ENCODE peak calls at places on chromosomes 16 and 17, in eight cellular contexts. One of them, this sample, is unnamed.

GRCh38 chr17:71033336-71033735 is 864.0 kb downstream of the KCNJ2 start:
- DNase-seq in anterior cingulate cortex: no peak
- DNase-seq in left ventricle myocardium superior: no peak
- DNase-seq in WTC11: peak
- DNase-seq in SK-MEL-5: no peak
- DNase-seq in activated gamma-delta T cell treated with anti-CD3 and anti-CD28 coated beads, Interleukin-2, amount 50 U/mL, for 16 hours: no peak
- DNase-seq in progenitor cell of endocrine pancreas: no peak
- DNase-seq in CD8-positive, alpha-beta T cell: no peak
- DNase-seq in this sample: no peak

GRCh38 chr17:39929657-39930407 is 2.3 kb downstream of the LRRC3C start:
- DNase-seq in anterior cingulate cortex: no peak
- DNase-seq in left ventricle myocardium superior: no peak
- DNase-seq in WTC11: no peak
- DNase-seq in SK-MEL-5: no peak
- DNase-seq in activated gamma-delta T cell treated with anti-CD3 and anti-CD28 coated beads, Interleukin-2, amount 50 U/mL, for 16 hours: no peak
- DNase-seq in progenitor cell of endocrine pancreas: no peak
- DNase-seq in CD8-positive, alpha-beta T cell: no peak
- DNase-seq in this sample: peak

GRCh38 chr17:73166731-73167581 is 2.1 kb downstream of the SSTR2 start:
- DNase-seq in anterior cingulate cortex: no peak
- DNase-seq in left ventricle myocardium superior: no peak
- DNase-seq in WTC11: no peak
- DNase-seq in SK-MEL-5: no peak
- DNase-seq in activated gamma-delta T cell treated with anti-CD3 and anti-CD28 coated beads, Interleukin-2, amount 50 U/mL, for 16 hours: no peak
- DNase-seq in progenitor cell of endocrine pancreas: no peak
- DNase-seq in CD8-positive, alpha-beta T cell: no peak
- DNase-seq in this sample: no peak

GRCh38 chr17:82703036-82703745 is 4.7 kb upstream of the RAB40B start:
- DNase-seq in anterior cingulate cortex: no peak
- DNase-seq in left ventricle myocardium superior: no peak
- DNase-seq in WTC11: no peak
- DNase-seq in SK-MEL-5: no peak
- DNase-seq in activated gamma-delta T cell treated with anti-CD3 and anti-CD28 coated beads, Interleukin-2, amount 50 U/mL, for 16 hours: no peak
- DNase-seq in progenitor cell of endocrine pancreas: no peak
- DNase-seq in CD8-positive, alpha-beta T cell: no peak
- DNase-seq in this sample: no peak

GRCh38 chr17:14301279-14301760 is 439 bp downstream of the HS3ST3B1 start:
- DNase-seq in anterior cingulate cortex: no peak
- DNase-seq in left ventricle myocardium superior: peak
- DNase-seq in WTC11: no peak
- DNase-seq in SK-MEL-5: no peak
- DNase-seq in activated gamma-delta T cell treated with anti-CD3 and anti-CD28 coated beads, Interleukin-2, amount 50 U/mL, for 16 hours: no peak
- DNase-seq in progenitor cell of endocrine pancreas: no peak
- DNase-seq in CD8-positive, alpha-beta T cell: no peak
- DNase-seq in this sample: no peak

GRCh38 chr16:26765087-26765486 is 301.6 kb upstream of the C16orf82 start:
- DNase-seq in anterior cingulate cortex: no peak
- DNase-seq in left ventricle myocardium superior: no peak
- DNase-seq in WTC11: peak
- DNase-seq in SK-MEL-5: peak
- DNase-seq in activated gamma-delta T cell treated with anti-CD3 and anti-CD28 coated beads, Interleukin-2, amount 50 U/mL, for 16 hours: no peak
- DNase-seq in progenitor cell of endocrine pancreas: no peak
- DNase-seq in CD8-positive, alpha-beta T cell: no peak
- DNase-seq in this sample: no peak

GRCh38 chr17:81476097-81476496 is 36.5 kb downstream of the ACTG1 start:
- DNase-seq in anterior cingulate cortex: no peak
- DNase-seq in left ventricle myocardium superior: no peak
- DNase-seq in WTC11: no peak
- DNase-seq in SK-MEL-5: no peak
- DNase-seq in activated gamma-delta T cell treated with anti-CD3 and anti-CD28 coated beads, Interleukin-2, amount 50 U/mL, for 16 hours: no peak
- DNase-seq in progenitor cell of endocrine pancreas: no peak
- DNase-seq in CD8-positive, alpha-beta T cell: no peak
- DNase-seq in this sample: no peak

GRCh38 chr17:8126306-8127066 is 2.6 kb upstream of the HES7 start:
- DNase-seq in anterior cingulate cortex: no peak
- DNase-seq in left ventricle myocardium superior: peak
- DNase-seq in WTC11: peak
- DNase-seq in SK-MEL-5: peak
- DNase-seq in activated gamma-delta T cell treated with anti-CD3 and anti-CD28 coated beads, Interleukin-2, amount 50 U/mL, for 16 hours: no peak
- DNase-seq in progenitor cell of endocrine pancreas: no peak
- DNase-seq in CD8-positive, alpha-beta T cell: no peak
- DNase-seq in this sample: no peak

GRCh38 chr17:51046527-51047384 is 73.9 kb downstream of the SPAG9 start:
- DNase-seq in anterior cingulate cortex: peak
- DNase-seq in left ventricle myocardium superior: peak
- DNase-seq in WTC11: peak
- DNase-seq in SK-MEL-5: peak
- DNase-seq in activated gamma-delta T cell treated with anti-CD3 and anti-CD28 coated beads, Interleukin-2, amount 50 U/mL, for 16 hours: no peak
- DNase-seq in progenitor cell of endocrine pancreas: peak
- DNase-seq in CD8-positive, alpha-beta T cell: no peak
- DNase-seq in this sample: peak

GRCh38 chr17:7328840-7329359 is at the start of gene NEURL4:
- DNase-seq in anterior cingulate cortex: no peak
- DNase-seq in left ventricle myocardium superior: no peak
- DNase-seq in WTC11: peak
- DNase-seq in SK-MEL-5: peak
- DNase-seq in activated gamma-delta T cell treated with anti-CD3 and anti-CD28 coated beads, Interleukin-2, amount 50 U/mL, for 16 hours: no peak
- DNase-seq in progenitor cell of endocrine pancreas: peak
- DNase-seq in CD8-positive, alpha-beta T cell: no peak
- DNase-seq in this sample: no peak

GRCh38 chr17:63962298-63962744 is 10.4 kb downstream of the SCN4A start:
- DNase-seq in anterior cingulate cortex: no peak
- DNase-seq in left ventricle myocardium superior: no peak
- DNase-seq in WTC11: no peak
- DNase-seq in SK-MEL-5: no peak
- DNase-seq in activated gamma-delta T cell treated with anti-CD3 and anti-CD28 coated beads, Interleukin-2, amount 50 U/mL, for 16 hours: no peak
- DNase-seq in progenitor cell of endocrine pancreas: no peak
- DNase-seq in CD8-positive, alpha-beta T cell: no peak
- DNase-seq in this sample: no peak

GRCh38 chr16:53159781-53160436 is 105.1 kb downstream of the CHD9 start:
- DNase-seq in anterior cingulate cortex: no peak
- DNase-seq in left ventricle myocardium superior: no peak
- DNase-seq in WTC11: no peak
- DNase-seq in SK-MEL-5: peak
- DNase-seq in activated gamma-delta T cell treated with anti-CD3 and anti-CD28 coated beads, Interleukin-2, amount 50 U/mL, for 16 hours: no peak
- DNase-seq in progenitor cell of endocrine pancreas: no peak
- DNase-seq in CD8-positive, alpha-beta T cell: no peak
- DNase-seq in this sample: peak

GRCh38 chr17:80963812-80964211 is 27.8 kb upstream of the CHMP6 start:
- DNase-seq in anterior cingulate cortex: no peak
- DNase-seq in left ventricle myocardium superior: no peak
- DNase-seq in WTC11: no peak
- DNase-seq in SK-MEL-5: no peak
- DNase-seq in activated gamma-delta T cell treated with anti-CD3 and anti-CD28 coated beads, Interleukin-2, amount 50 U/mL, for 16 hours: no peak
- DNase-seq in progenitor cell of endocrine pancreas: no peak
- DNase-seq in CD8-positive, alpha-beta T cell: no peak
- DNase-seq in this sample: no peak

GRCh38 chr17:57874434-57875108 is 24.7 kb upstream of the MRPS23 start:
- DNase-seq in anterior cingulate cortex: peak
- DNase-seq in left ventricle myocardium superior: peak
- DNase-seq in WTC11: peak
- DNase-seq in SK-MEL-5: no peak
- DNase-seq in activated gamma-delta T cell treated with anti-CD3 and anti-CD28 coated beads, Interleukin-2, amount 50 U/mL, for 16 hours: no peak
- DNase-seq in progenitor cell of endocrine pancreas: no peak
- DNase-seq in CD8-positive, alpha-beta T cell: no peak
- DNase-seq in this sample: peak

GRCh38 chr17:7881655-7882054 is 6.9 kb upstream of the CHD3 start:
- DNase-seq in anterior cingulate cortex: peak
- DNase-seq in left ventricle myocardium superior: no peak
- DNase-seq in WTC11: no peak
- DNase-seq in SK-MEL-5: no peak
- DNase-seq in activated gamma-delta T cell treated with anti-CD3 and anti-CD28 coated beads, Interleukin-2, amount 50 U/mL, for 16 hours: no peak
- DNase-seq in progenitor cell of endocrine pancreas: no peak
- DNase-seq in CD8-positive, alpha-beta T cell: no peak
- DNase-seq in this sample: no peak

GRCh38 chr16:85750827-85751641 is at the start of gene C16orf74:
- DNase-seq in anterior cingulate cortex: no peak
- DNase-seq in left ventricle myocardium superior: peak
- DNase-seq in WTC11: peak
- DNase-seq in SK-MEL-5: peak
- DNase-seq in activated gamma-delta T cell treated with anti-CD3 and anti-CD28 coated beads, Interleukin-2, amount 50 U/mL, for 16 hours: no peak
- DNase-seq in progenitor cell of endocrine pancreas: no peak
- DNase-seq in CD8-positive, alpha-beta T cell: no peak
- DNase-seq in this sample: peak

GRCh38 chr16:48318630-48319029 is 66.6 kb downstream of the SIAH1 start:
- DNase-seq in anterior cingulate cortex: peak
- DNase-seq in left ventricle myocardium superior: no peak
- DNase-seq in WTC11: peak
- DNase-seq in SK-MEL-5: no peak
- DNase-seq in activated gamma-delta T cell treated with anti-CD3 and anti-CD28 coated beads, Interleukin-2, amount 50 U/mL, for 16 hours: no peak
- DNase-seq in progenitor cell of endocrine pancreas: no peak
- DNase-seq in CD8-positive, alpha-beta T cell: no peak
- DNase-seq in this sample: peak

GRCh38 chr17:65027305-65027704 is 29.2 kb downstream of the GNA13 start:
- DNase-seq in anterior cingulate cortex: no peak
- DNase-seq in left ventricle myocardium superior: no peak
- DNase-seq in WTC11: peak
- DNase-seq in SK-MEL-5: peak
- DNase-seq in activated gamma-delta T cell treated with anti-CD3 and anti-CD28 coated beads, Interleukin-2, amount 50 U/mL, for 16 hours: no peak
- DNase-seq in progenitor cell of endocrine pancreas: no peak
- DNase-seq in CD8-positive, alpha-beta T cell: no peak
- DNase-seq in this sample: peak

GRCh38 chr16:67844441-67844840 is 2.3 kb upstream of the NUTF2 start:
- DNase-seq in anterior cingulate cortex: no peak
- DNase-seq in left ventricle myocardium superior: no peak
- DNase-seq in WTC11: no peak
- DNase-seq in SK-MEL-5: no peak
- DNase-seq in activated gamma-delta T cell treated with anti-CD3 and anti-CD28 coated beads, Interleukin-2, amount 50 U/mL, for 16 hours: no peak
- DNase-seq in progenitor cell of endocrine pancreas: no peak
- DNase-seq in CD8-positive, alpha-beta T cell: no peak
- DNase-seq in this sample: peak

GRCh38 chr17:34401165-34401564 is 38.1 kb upstream of the CCL1 start:
- DNase-seq in anterior cingulate cortex: no peak
- DNase-seq in left ventricle myocardium superior: no peak
- DNase-seq in WTC11: no peak
- DNase-seq in SK-MEL-5: no peak
- DNase-seq in activated gamma-delta T cell treated with anti-CD3 and anti-CD28 coated beads, Interleukin-2, amount 50 U/mL, for 16 hours: no peak
- DNase-seq in progenitor cell of endocrine pancreas: no peak
- DNase-seq in CD8-positive, alpha-beta T cell: no peak
- DNase-seq in this sample: no peak

GRCh38 chr17:40311575-40311974 is 2.6 kb downstream of the RARA start:
- DNase-seq in anterior cingulate cortex: no peak
- DNase-seq in left ventricle myocardium superior: peak
- DNase-seq in WTC11: peak
- DNase-seq in SK-MEL-5: no peak
- DNase-seq in activated gamma-delta T cell treated with anti-CD3 and anti-CD28 coated beads, Interleukin-2, amount 50 U/mL, for 16 hours: no peak
- DNase-seq in progenitor cell of endocrine pancreas: no peak
- DNase-seq in CD8-positive, alpha-beta T cell: no peak
- DNase-seq in this sample: no peak

GRCh38 chr17:56153215-56153614 is at the start of gene ANKFN1:
- DNase-seq in anterior cingulate cortex: peak
- DNase-seq in left ventricle myocardium superior: no peak
- DNase-seq in WTC11: no peak
- DNase-seq in SK-MEL-5: no peak
- DNase-seq in activated gamma-delta T cell treated with anti-CD3 and anti-CD28 coated beads, Interleukin-2, amount 50 U/mL, for 16 hours: no peak
- DNase-seq in progenitor cell of endocrine pancreas: no peak
- DNase-seq in CD8-positive, alpha-beta T cell: no peak
- DNase-seq in this sample: no peak

GRCh38 chr16:29230671-29231091 is 175.8 kb downstream of the NPIPB11 start:
- DNase-seq in anterior cingulate cortex: no peak
- DNase-seq in left ventricle myocardium superior: no peak
- DNase-seq in WTC11: peak
- DNase-seq in SK-MEL-5: no peak
- DNase-seq in activated gamma-delta T cell treated with anti-CD3 and anti-CD28 coated beads, Interleukin-2, amount 50 U/mL, for 16 hours: no peak
- DNase-seq in progenitor cell of endocrine pancreas: no peak
- DNase-seq in CD8-positive, alpha-beta T cell: no peak
- DNase-seq in this sample: no peak

GRCh38 chr17:61732169-61732568 is 131.2 kb downstream of the BRIP1 start:
- DNase-seq in anterior cingulate cortex: no peak
- DNase-seq in left ventricle myocardium superior: no peak
- DNase-seq in WTC11: no peak
- DNase-seq in SK-MEL-5: no peak
- DNase-seq in activated gamma-delta T cell treated with anti-CD3 and anti-CD28 coated beads, Interleukin-2, amount 50 U/mL, for 16 hours: no peak
- DNase-seq in progenitor cell of endocrine pancreas: no peak
- DNase-seq in CD8-positive, alpha-beta T cell: no peak
- DNase-seq in this sample: no peak

GRCh38 chr16:23869052-23869451 is 33.3 kb downstream of the PRKCB start:
- DNase-seq in anterior cingulate cortex: no peak
- DNase-seq in left ventricle myocardium superior: no peak
- DNase-seq in WTC11: no peak
- DNase-seq in SK-MEL-5: no peak
- DNase-seq in activated gamma-delta T cell treated with anti-CD3 and anti-CD28 coated beads, Interleukin-2, amount 50 U/mL, for 16 hours: no peak
- DNase-seq in progenitor cell of endocrine pancreas: no peak
- DNase-seq in CD8-positive, alpha-beta T cell: no peak
- DNase-seq in this sample: no peak

GRCh38 chr16:50699345-50700159 is 6.1 kb downstream of the NOD2 start:
- DNase-seq in anterior cingulate cortex: no peak
- DNase-seq in left ventricle myocardium superior: no peak
- DNase-seq in WTC11: no peak
- DNase-seq in SK-MEL-5: no peak
- DNase-seq in activated gamma-delta T cell treated with anti-CD3 and anti-CD28 coated beads, Interleukin-2, amount 50 U/mL, for 16 hours: no peak
- DNase-seq in progenitor cell of endocrine pancreas: no peak
- DNase-seq in CD8-positive, alpha-beta T cell: no peak
- DNase-seq in this sample: peak

GRCh38 chr16:81940781-81941560 is 70.3 kb downstream of the SDR42E1 start:
- DNase-seq in anterior cingulate cortex: no peak
- DNase-seq in left ventricle myocardium superior: no peak
- DNase-seq in WTC11: no peak
- DNase-seq in SK-MEL-5: peak
- DNase-seq in activated gamma-delta T cell treated with anti-CD3 and anti-CD28 coated beads, Interleukin-2, amount 50 U/mL, for 16 hours: no peak
- DNase-seq in progenitor cell of endocrine pancreas: no peak
- DNase-seq in CD8-positive, alpha-beta T cell: no peak
- DNase-seq in this sample: peak

GRCh38 chr17:81044764-81045589 is 10.0 kb downstream of the BAIAP2 start:
- DNase-seq in anterior cingulate cortex: peak
- DNase-seq in left ventricle myocardium superior: peak
- DNase-seq in WTC11: no peak
- DNase-seq in SK-MEL-5: no peak
- DNase-seq in activated gamma-delta T cell treated with anti-CD3 and anti-CD28 coated beads, Interleukin-2, amount 50 U/mL, for 16 hours: no peak
- DNase-seq in progenitor cell of endocrine pancreas: no peak
- DNase-seq in CD8-positive, alpha-beta T cell: no peak
- DNase-seq in this sample: peak

This sample was measured in fibroblast of pulmonary artery.